ENCODE peak calls at places on chromosomes 4 and X, in six cellular contexts. I, K, M, J, E and D are unnamed samples. For H3K27me3 and H3K4me1, the result is how much of the 10 kb centered on the place peaks cover.

GRCh38 chr4:137601924-137602323 is 69.6 kb upstream of the PCDH18 start:
- DNase-seq in I (no peak), K (no peak), M (no peak), J (no peak), E (no peak), D (no peak)

GRCh38 chr4:76305971-76306881 is at the start of gene STBD1:
- DNase-seq in I (peak), K (peak), M (peak), J (peak), E (peak), D (peak)

GRCh38 chr4:149706942-149707341 is 108.7 kb downstream of the IQCM start:
- DNase-seq in I (no peak), K (no peak), M (peak), J (no peak), E (no peak), D (no peak)

GRCh38 chr4:120317713-120318112 is 251.1 kb upstream of the MAD2L1 start:
- DNase-seq in I (no peak), K (no peak), M (no peak), J (no peak), E (no peak), D (no peak)

GRCh38 chr4:25930722-25931354 is 16.8 kb downstream of the SMIM20 start:
- DNase-seq in I (no peak), K (no peak), M (no peak), J (no peak), E (no peak), D (no peak)

GRCh38 chr4:657338-658030 is 16.6 kb downstream of the ATP5ME start:
- DNase-seq in I (no peak), K (peak), M (no peak), J (no peak), E (no peak), D (peak)

GRCh38 chr4:36763814-36764213 is 480.7 kb upstream of the NWD2 start:
- DNase-seq in I (no peak), K (no peak), M (no peak), J (no peak), E (no peak), D (no peak)

GRCh38 chr4:133865606-133866327 is 335.8 kb downstream of the PABPC4L start:
- DNase-seq in I (no peak), K (no peak), M (peak), J (peak), E (peak), D (no peak)

GRCh38 chrX:46666831-46667230 is 92.1 kb downstream of the SLC9A7 start:
- DNase-seq in I (no peak), K (no peak), M (no peak), J (no peak), E (no peak), D (no peak)

GRCh38 chr4:5753766-5754528 is 42.9 kb downstream of the EVC start:
- DNase-seq in I (no peak), K (no peak), M (peak), J (no peak), E (no peak), D (no peak)

GRCh38 chr4:110417151-110417550 is 58.8 kb upstream of the ENPEP start:
- DNase-seq in I (no peak), K (no peak), M (no peak), J (no peak), E (no peak), D (no peak)

GRCh38 chr4:11428701-11429571 is at the start of gene HS3ST1:
- DNase-seq in I (peak), K (peak), M (peak), J (peak), E (no peak), D (peak)

GRCh38 chrX:20412871-20413486 is 146.3 kb upstream of the RPS6KA3 start:
- DNase-seq in I (peak), K (no peak), M (no peak), J (peak), E (no peak), D (no peak)

GRCh38 chrX:15948318-15948660 is 93.7 kb upstream of the AP1S2 start:
- DNase-seq in I (no peak), K (no peak), M (no peak), J (no peak), E (no peak), D (no peak)

GRCh38 chr4:67103001-67103737 is 442.1 kb downstream of the CENPC start:
- DNase-seq in I (no peak), K (no peak), M (no peak), J (no peak), E (no peak), D (no peak)

GRCh38 chr4:184953421-184953820 is 64.9 kb upstream of the HELT start:
- DNase-seq in I (no peak), K (peak), M (no peak), J (no peak), E (no peak), D (no peak)

GRCh38 chrX:2823795-2824386 is 4.8 kb upstream of the GYG2 start:
- DNase-seq in I (no peak), K (no peak), M (no peak), J (no peak), E (no peak), D (no peak)
- H3K4me3 ChIP-seq in I (no peak), K (no peak), M (no peak), J (no peak), E (peak), D (no peak)

DNA sequence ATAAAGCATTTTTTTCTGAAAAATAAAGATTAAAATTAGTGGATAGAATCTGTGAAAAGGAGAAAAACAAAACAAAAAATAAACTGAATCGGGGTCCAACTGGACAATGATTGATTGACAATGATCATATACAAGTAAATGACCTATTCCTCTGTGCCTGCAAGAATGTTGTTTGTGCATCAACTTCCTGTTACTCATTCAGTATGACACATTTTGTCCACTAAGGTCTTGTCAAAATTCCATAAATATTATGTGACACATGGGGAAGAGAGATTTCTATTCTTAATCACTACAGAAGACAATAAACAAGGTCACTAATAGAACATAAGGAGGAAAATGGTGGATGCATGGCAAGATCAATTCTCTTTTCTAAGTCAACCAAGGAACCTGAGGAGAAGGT is 54.9 kb downstream of the F8 start:
- DNase-seq in I (no peak), K (no peak), M (peak), J (no peak), E (no peak), D (no peak)
- H3K27me3 ChIP-seq in I (under half), K (under half), M (under half), J (under half), E (under half), D (under half)

GRCh38 chr4:65661469-65661868 is 8.8 kb downstream of the EPHA5 start:
- DNase-seq in I (no peak), K (no peak), M (no peak), J (no peak), E (no peak), D (peak)
- H3K4me1 ChIP-seq in I (under half), K (under half), M (under half), J (under half), E (under half), D (under half)

DNA sequence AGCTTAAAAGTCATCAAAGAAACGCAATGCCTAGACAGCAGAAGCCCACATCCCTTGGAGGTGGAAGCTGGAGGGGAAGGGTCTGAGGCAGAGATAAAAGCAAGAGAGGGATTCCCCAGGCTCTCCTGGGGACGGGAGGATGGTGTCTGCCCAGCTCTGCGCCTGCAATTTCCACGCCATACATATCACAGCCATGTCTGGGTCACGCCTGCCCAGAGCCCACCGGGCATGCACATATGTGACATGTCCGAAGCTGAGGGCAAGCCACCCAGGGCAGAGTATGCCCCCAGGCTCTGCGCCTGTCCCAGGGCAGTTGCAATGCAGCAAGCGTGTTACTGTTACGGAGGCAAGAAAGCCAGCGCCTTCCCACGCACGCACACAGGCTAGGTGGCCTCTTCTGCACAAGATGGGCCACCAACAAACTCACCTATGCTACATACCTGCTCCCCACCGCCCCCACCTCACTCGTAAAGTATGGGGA is 1.2 kb downstream of the FGF13 start:
- DNase-seq in I (no peak), K (peak), M (no peak), J (no peak), E (no peak), D (no peak)
- H3K4me3 ChIP-seq in I (peak), K (peak), M (no peak), J (no peak), E (no peak), D (peak)

GRCh38 chr4:3872834-3873313 is 106.7 kb downstream of the ADRA2C start:
- DNase-seq in I (no peak), K (peak), M (no peak), J (no peak), E (no peak), D (no peak)

GRCh38 chr4:3870567-3870962 is 104.4 kb downstream of the ADRA2C start:
- DNase-seq in I (no peak), K (peak), M (no peak), J (no peak), E (no peak), D (no peak)

GRCh38 chr4:3871181-3871852 is 105.1 kb downstream of the ADRA2C start:
- DNase-seq in I (no peak), K (peak), M (no peak), J (no peak), E (no peak), D (no peak)

GRCh38 chr4:3873446-3874415 is 107.5 kb downstream of the ADRA2C start:
- DNase-seq in I (no peak), K (peak), M (no peak), J (no peak), E (no peak), D (no peak)

GRCh38 chr4:3871881-3872833 is 106.0 kb downstream of the ADRA2C start:
- DNase-seq in I (no peak), K (peak), M (no peak), J (no peak), E (no peak), D (no peak)
- H3K27me3 ChIP-seq in I (half or more), K (under half), M (under half), J (under half), E (under half), D (under half)

DNA sequence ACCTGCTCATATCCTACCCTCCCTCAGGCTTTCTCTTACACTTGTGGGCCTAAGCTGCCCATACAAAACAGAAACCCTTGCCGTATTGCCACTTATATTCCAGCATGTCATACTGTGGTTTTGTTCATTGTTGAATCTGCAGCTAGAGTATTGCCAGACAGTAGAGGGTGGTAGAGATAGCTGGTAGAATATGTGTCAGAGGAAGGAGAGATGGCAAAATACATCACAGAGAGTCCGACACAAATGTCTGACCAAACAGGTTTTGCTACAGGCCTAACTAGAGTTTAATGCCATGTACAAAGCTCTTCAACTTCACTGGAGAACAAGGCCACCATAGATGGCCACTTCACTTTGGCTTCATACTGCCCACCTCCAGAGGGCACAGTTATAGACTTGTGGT is 160.1 kb downstream of the EFHC2 start:
- DNase-seq in I (no peak), K (no peak), M (no peak), J (no peak), E (no peak), D (no peak)
- H3K4me1 ChIP-seq in I (under half), K (under half), M (under half), J (under half), E (under half), D (under half)

DNA sequence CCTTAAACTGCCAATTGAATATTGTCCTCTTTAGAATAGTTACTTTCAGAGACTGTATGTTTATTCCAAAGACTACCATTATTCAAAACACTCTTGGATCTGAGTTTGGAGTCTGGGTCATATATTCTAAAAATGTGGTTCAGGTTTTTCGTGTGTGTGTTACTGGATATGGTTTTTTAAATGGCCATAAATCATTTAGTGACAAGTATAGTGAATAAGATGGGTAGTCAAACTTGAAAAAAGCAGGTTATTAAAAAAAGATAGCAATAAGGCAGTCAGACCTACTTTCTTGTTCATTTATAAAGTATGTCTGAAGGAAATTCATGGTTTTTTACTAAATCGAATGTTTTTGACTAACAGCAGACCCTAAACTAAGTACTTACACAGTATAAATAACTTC is 59.3 kb downstream of the DCK start:
- DNase-seq in I (no peak), K (no peak), M (no peak), J (no peak), E (no peak), D (no peak)
- H3K4me3 ChIP-seq in I (no peak), K (no peak), M (no peak), J (no peak), E (no peak), D (no peak)

GRCh38 chrX:120769576-120770341 is 105.9 kb downstream of the CT47B1 start:
- DNase-seq in I (no peak), K (no peak), M (peak), J (peak), E (peak), D (no peak)

GRCh38 chrX:120775959-120776358 is 99.7 kb downstream of the CT47B1 start:
- DNase-seq in I (no peak), K (no peak), M (no peak), J (no peak), E (no peak), D (no peak)

GRCh38 chrX:120774611-120775010 is 101.1 kb downstream of the CT47B1 start:
- DNase-seq in I (no peak), K (no peak), M (no peak), J (no peak), E (no peak), D (no peak)

GRCh38 chrX:120768681-120769080 is 107.0 kb downstream of the CT47B1 start:
- DNase-seq in I (no peak), K (no peak), M (peak), J (no peak), E (no peak), D (no peak)

DNA sequence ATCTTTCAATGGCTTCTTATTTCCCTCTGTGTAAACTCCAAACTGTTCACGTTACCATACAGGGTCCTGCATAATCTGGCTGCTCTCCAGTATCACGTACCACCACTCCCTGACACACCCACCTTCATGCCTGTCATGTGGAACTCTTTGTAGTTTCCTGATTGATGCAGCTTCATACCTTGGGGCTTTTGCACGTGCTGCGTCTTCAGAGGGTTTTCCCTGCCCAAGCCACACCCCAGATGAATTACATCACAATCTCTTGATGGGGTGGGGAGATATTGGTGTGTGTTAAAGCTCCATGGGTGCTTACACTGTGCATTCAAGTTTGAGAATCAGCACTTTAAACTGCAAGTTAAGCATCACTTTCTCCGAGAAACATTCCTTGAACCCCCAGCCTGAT is 101.9 kb downstream of the CT47B1 start:
- DNase-seq in I (no peak), K (no peak), M (no peak), J (no peak), E (no peak), D (no peak)
- H3K27me3 ChIP-seq in I (under half), K (under half), M (under half), J (under half), E (under half), D (under half)